ENCODE peak calls at places on chromosome 9, in seven cellular contexts. T is stimulated activated naive CD8-positive, alpha-beta T cell treated with anti-CD3 and anti-CD28 coated beads, Interleukin-15, Interleukin-2, amounts not matched to agents 100 U/mL and 50 U/mL, for 24 hours; P is stimulated activated CD4-positive, alpha-beta T cell treated with anti-CD3 and anti-CD28 coated beads, TNF-alpha, amount 100 ng/mL, for 1 hour; S is T-cell; J is ascending aorta; R is nucleus accumbens; O is Karpas-422. Z is an unnamed sample.

GRCh38 chr9:137499858-137500661 is 40.9 kb upstream of the NSMF start:
- DNase-seq in T (no peak), P (no peak), S (no peak), J (no peak), R (no peak), O (no peak), Z (no peak)

GRCh38 chr9:127574089-127574921 is 37.8 kb upstream of the STXBP1 start:
- DNase-seq in T (peak; percentile 66), P (no peak), S (no peak), J (no peak), R (no peak), O (no peak), Z (no peak)

GRCh38 chr9:14251146-14252071 is 62.5 kb downstream of the NFIB start:
- DNase-seq in T (no peak), P (no peak), S (no peak), J (peak; percentile 10), R (peak; percentile 82), O (no peak), Z (peak; percentile 77)

GRCh38 chr9:21070171-21070571 is 7.6 kb downstream of the IFNB1 start:
- DNase-seq in T (no peak), P (no peak), S (no peak), J (no peak), R (peak; percentile 7), O (no peak), Z (peak; percentile 28)

GRCh38 chr9:127142291-127142690 is 19.9 kb upstream of the ANGPTL2 start:
- DNase-seq in T (no peak), P (no peak), S (no peak), J (no peak), R (no peak), O (no peak), Z (no peak)

GRCh38 chr9:116280529-116280928 is 126.9 kb downstream of the PAPPA start:
- DNase-seq in T (no peak), P (no peak), S (no peak), J (no peak), R (no peak), O (peak; percentile 41), Z (no peak)

GRCh38 chr9:134606951-134607733 is 34.5 kb upstream of the COL5A1 start:
- DNase-seq in T (no peak), P (no peak), S (no peak), J (no peak), R (no peak), O (peak; percentile 58), Z (no peak)

GRCh38 chr9:131432597-131433301 is 38.9 kb downstream of the PRRC2B start:
- DNase-seq in T (no peak), P (no peak), S (no peak), J (no peak), R (no peak), O (no peak), Z (no peak)

GRCh38 chr9:21810388-21810787 is 8.0 kb downstream of the MTAP start:
- DNase-seq in T (no peak), P (no peak), S (no peak), J (no peak), R (no peak), O (no peak), Z (no peak)

GRCh38 chr9:73402081-73403028 is 250.7 kb downstream of the ANXA1 start:
- DNase-seq in T (no peak), P (no peak), S (no peak), J (no peak), R (no peak), O (no peak), Z (no peak)

GRCh38 chr9:61671276-61671973 is 481.6 kb downstream of the SPATA31A7 start:
- DNase-seq in T (no peak), P (no peak), S (no peak), J (no peak), R (no peak), O (no peak), Z (no peak)

GRCh38 chr9:74511333-74511732 is 14.2 kb downstream of the RORB start:
- DNase-seq in T (no peak), P (no peak), S (no peak), J (no peak), R (no peak), O (no peak), Z (no peak)

GRCh38 chr9:117704024-117704575 is at the start of gene TLR4:
- DNase-seq in T (peak; percentile 9), P (no peak), S (no peak), J (peak; percentile 45), R (peak; percentile 57), O (peak; percentile 95), Z (peak; percentile 79)

GRCh38 chr9:135216666-135217431 is 129.4 kb downstream of the OLFM1 start:
- DNase-seq in T (no peak), P (no peak), S (no peak), J (no peak), R (no peak), O (no peak), Z (no peak)

GRCh38 chr9:99057665-99058625 is 47.0 kb upstream of the TGFBR1 start:
- DNase-seq in T (peak; percentile 75), P (no peak), S (peak; percentile 60), J (no peak), R (no peak), O (peak; percentile 82), Z (peak; percentile 12)

GRCh38 chr9:25025156-25025555 is 479.5 kb upstream of the IZUMO3 start:
- DNase-seq in T (no peak), P (no peak), S (no peak), J (no peak), R (no peak), O (no peak), Z (no peak)

GRCh38 chr9:129586647-129587046 is 34.3 kb downstream of the C9orf50 start:
- DNase-seq in T (no peak), P (no peak), S (no peak), J (no peak), R (no peak), O (no peak), Z (no peak)

GRCh38 chr9:127333326-127334064 is 63.5 kb upstream of the SLC2A8 start:
- DNase-seq in T (no peak), P (no peak), S (no peak), J (no peak), R (no peak), O (no peak), Z (no peak)